ENCODE peak calls at places on chromosomes 7 and 10, in nine cellular contexts. W, G, Q, E, U, I, K, Z and P are unnamed samples.

GRCh38 chr10:132706701-132707100 is 79.2 kb downstream of the NKX6-2 start:
- DNase-seq in I (no peak), Z (no peak), U (peak), G (no peak), Q (no peak), W (peak), E (no peak), K (no peak), P (no peak)

GRCh38 chr10:120944586-120945125 is 93.5 kb downstream of the WDR11 start:
- DNase-seq in I (no peak), K (no peak), G (no peak), Z (no peak), U (no peak), Q (no peak), W (no peak), E (no peak), P (no peak)

GRCh38 chr7:129208667-129209066 is 16.2 kb upstream of the AHCYL2 start:
- DNase-seq in Q (no peak), K (no peak), Z (no peak), U (no peak), G (no peak), W (no peak), E (no peak), I (no peak), P (no peak)

GRCh38 chr10:132526676-132527075 is 10.9 kb upstream of the INPP5A start:
- DNase-seq in Q (no peak), E (peak), G (no peak), W (peak), U (peak), I (no peak), Z (peak), K (no peak), P (peak)

GRCh38 chr7:130180571-130180971 is 24.6 kb downstream of the TMEM209 start:
- DNase-seq in Z (no peak), K (peak), G (no peak), W (no peak), Q (no peak), U (no peak), I (no peak), E (no peak), P (no peak)

GRCh38 chr10:21340341-21340740 is 185.1 kb downstream of the SKIDA1 start:
- DNase-seq in Q (no peak), E (no peak), I (no peak), G (no peak), W (no peak), U (no peak), Z (no peak), K (no peak), P (peak)

GRCh38 chr7:23349484-23350157 is 50.5 kb downstream of the MALSU1 start:
- DNase-seq in E (peak), W (no peak), Q (peak), G (no peak), U (no peak), K (peak), Z (no peak), I (no peak), P (peak)

GRCh38 chr7:43756368-43757072 is 2.0 kb upstream of the BLVRA start:
- DNase-seq in K (peak), U (no peak), Z (peak), I (no peak), Q (peak), G (no peak), W (no peak), E (peak), P (peak)

GRCh38 chr10:126658928-126659327 is 11.6 kb downstream of the C10orf90 start:
- DNase-seq in W (no peak), Z (no peak), U (no peak), E (no peak), K (no peak), Q (no peak), I (no peak), G (no peak), P (no peak)
- H3K4me3 ChIP-seq in W (no peak), Z (no peak), U (no peak), E (no peak), K (no peak), Q (no peak), I (no peak), G (no peak), P (no peak)

DNA sequence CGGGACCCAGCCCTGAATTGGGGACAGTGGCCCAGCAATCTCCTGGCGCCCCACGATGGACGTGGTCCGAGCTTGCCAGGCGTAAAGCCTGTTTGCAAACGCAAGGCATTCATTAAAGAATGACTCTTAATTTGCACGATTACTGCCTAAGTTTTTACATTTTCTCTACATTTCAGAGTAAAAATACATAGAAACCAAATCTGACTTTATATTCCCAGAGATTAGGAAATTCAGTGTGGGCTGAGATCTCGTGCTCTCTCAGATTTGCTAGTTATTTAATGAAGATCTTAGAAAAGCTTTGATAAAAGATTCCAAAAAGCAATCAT is 337 bp upstream of the CCDC3 start:
- DNase-seq in K (no peak), I (no peak), U (no peak), G (no peak), W (no peak), E (no peak), Z (no peak), Q (no peak), P (no peak)
- H3K4me3 ChIP-seq in K (peak), I (no peak), U (peak), G (peak), W (peak), E (peak), Z (peak), Q (no peak), P (no peak)

DNA sequence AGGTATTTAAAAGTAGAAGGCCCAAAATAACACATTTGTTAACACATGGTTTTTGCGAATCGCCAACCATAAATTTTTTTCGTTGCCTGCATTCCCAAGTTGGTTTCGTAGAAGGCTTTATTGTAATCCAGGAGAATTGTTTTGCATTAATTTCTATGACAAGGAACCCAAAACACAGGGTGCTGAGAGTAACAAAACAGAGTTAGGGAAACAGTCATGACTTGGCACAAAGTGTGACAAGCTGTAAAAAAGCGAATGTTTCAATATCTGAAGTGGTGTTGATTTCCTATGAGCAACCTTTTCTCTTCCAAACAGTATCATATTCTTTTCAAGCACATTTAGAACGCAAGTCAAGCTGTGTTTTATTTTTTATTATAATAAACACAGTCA is 63.6 kb downstream of the C10orf67 start:
- DNase-seq in K (no peak), W (no peak), Z (no peak), G (no peak), I (no peak), Q (no peak), U (no peak), E (no peak), P (no peak)
- H3K4me3 ChIP-seq in K (no peak), W (no peak), Z (no peak), G (no peak), I (no peak), Q (no peak), U (no peak), E (no peak), P (no peak)

GRCh38 chr10:48522011-48522765 is 82.7 kb downstream of the ARHGAP22 start:
- DNase-seq in Z (no peak), E (no peak), W (no peak), Q (peak), U (peak), G (no peak), I (no peak), K (no peak), P (peak)

GRCh38 chr10:48525956-48526355 is 78.9 kb downstream of the ARHGAP22 start:
- DNase-seq in E (no peak), U (no peak), K (no peak), Q (no peak), W (no peak), G (no peak), Z (no peak), I (no peak), P (no peak)

GRCh38 chr10:48525113-48525512 is 79.8 kb downstream of the ARHGAP22 start:
- DNase-seq in E (no peak), Q (no peak), U (no peak), Z (no peak), I (no peak), G (no peak), K (no peak), W (no peak), P (no peak)

GRCh38 chr10:48523820-48524758 is 80.8 kb downstream of the ARHGAP22 start:
- DNase-seq in Q (no peak), G (no peak), I (peak), U (peak), Z (no peak), K (no peak), E (peak), W (no peak), P (peak)

DNA sequence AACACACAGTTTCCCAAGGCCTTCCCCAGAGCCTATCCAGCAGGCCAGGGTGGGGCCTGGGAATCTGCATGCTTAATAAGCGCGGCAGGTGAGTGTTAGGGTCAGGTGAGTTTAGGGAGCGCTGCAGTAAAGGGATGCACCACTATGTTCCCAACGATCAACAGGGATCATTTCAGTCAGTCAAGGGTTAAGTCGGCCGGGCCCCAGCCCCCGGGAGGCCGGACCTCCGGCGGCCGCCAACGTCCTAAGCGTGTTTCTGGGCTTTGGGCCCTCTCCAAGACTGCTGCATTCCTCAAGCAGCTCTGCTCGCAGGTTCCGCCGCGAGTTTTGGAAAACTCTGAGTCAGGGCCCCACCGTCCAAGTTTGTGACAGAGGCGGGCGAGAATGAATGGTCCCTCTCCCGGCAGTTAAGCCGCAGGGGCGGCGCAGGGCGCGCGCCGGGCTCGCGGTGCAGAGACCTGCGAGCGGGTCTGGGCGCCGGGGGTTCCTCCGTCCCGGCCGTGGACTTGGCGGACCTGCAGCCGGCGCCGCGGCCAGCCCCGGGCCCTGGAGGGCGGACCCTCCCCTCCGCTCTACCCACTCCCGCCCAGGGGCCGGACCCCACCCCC is 81.6 kb downstream of the ARHGAP22 start:
- DNase-seq in I (peak), Q (peak), U (peak), W (peak), K (peak), G (peak), E (peak), Z (peak), P (peak)
- H3K4me3 ChIP-seq in I (peak), Q (peak), U (peak), W (peak), K (peak), G (peak), E (peak), Z (peak), P (peak)

DNA sequence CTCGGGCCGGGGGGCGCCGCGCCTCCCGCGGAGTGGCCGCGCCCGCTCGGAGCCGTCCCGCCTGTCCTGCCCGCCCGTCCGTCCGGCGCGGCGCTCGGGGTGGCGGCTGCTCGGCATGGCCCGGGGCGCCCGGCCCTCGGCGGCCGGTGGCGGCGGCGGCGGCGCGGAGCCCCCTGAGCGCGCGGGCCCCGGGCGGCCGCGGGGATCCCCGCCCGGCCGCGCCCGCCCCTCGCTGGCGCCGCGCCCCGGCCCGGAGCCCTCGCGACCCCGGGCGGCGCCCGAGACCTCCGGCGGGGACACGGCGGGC is 373 bp downstream of the SDK1 start:
- DNase-seq in Q (no peak), Z (no peak), U (no peak), G (no peak), K (no peak), I (no peak), E (peak), W (no peak), P (no peak)
- H3K4me3 ChIP-seq in Q (peak), Z (peak), U (peak), G (peak), K (peak), I (no peak), E (peak), W (peak), P (no peak)

DNA sequence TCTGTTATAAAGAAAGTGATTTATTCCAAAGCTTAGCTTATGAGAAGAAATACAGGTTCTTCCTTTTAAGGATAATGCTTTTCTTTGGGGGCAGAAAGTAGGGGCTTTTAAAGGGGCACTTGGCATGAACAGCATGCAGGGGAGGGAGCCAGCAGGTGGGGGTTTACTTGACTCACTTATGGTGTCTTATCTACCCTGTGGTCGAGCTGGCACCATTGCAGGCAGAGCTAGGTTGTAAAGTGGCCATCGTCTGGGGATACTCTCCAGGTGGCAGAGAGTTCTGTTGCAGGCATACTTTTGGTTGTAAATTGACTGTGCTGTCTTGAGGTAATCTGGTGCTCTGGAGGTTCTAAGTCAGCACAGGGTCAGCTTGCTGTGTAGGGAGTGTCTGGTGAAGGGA is 26.3 kb upstream of the IFRD1 start:
- DNase-seq in I (no peak), Z (no peak), U (no peak), K (no peak), Q (no peak), G (no peak), E (no peak), W (no peak), P (no peak)
- H3K4me3 ChIP-seq in I (no peak), Z (no peak), U (no peak), K (no peak), Q (no peak), G (no peak), E (no peak), W (no peak), P (no peak)

GRCh38 chr7:118186491-118186890 is 2.5 kb downstream of the LSM8 start:
- DNase-seq in I (no peak), Z (no peak), K (no peak), U (no peak), Q (no peak), E (peak), G (no peak), W (no peak), P (no peak)
- H3K4me3 ChIP-seq in I (no peak), Z (no peak), K (no peak), U (no peak), Q (no peak), E (peak), G (no peak), W (no peak), P (no peak)

GRCh38 chr10:4830546-4830945 is 4.5 kb downstream of the AKR1E2 start:
- DNase-seq in Q (no peak), U (no peak), G (no peak), I (no peak), K (no peak), Z (no peak), E (no peak), W (no peak), P (no peak)

GRCh38 chr10:4829954-4830353 is 3.9 kb downstream of the AKR1E2 start:
- DNase-seq in I (no peak), W (no peak), U (no peak), E (no peak), Q (no peak), G (no peak), Z (no peak), K (no peak), P (no peak)

GRCh38 chr10:4825868-4826787 is at the start of gene AKR1E2:
- DNase-seq in W (peak), U (peak), K (peak), I (peak), E (peak), Q (peak), Z (peak), G (peak), P (peak)

GRCh38 chr10:4826788-4827324 is 849 bp downstream of the AKR1E2 start:
- DNase-seq in G (no peak), Q (no peak), E (no peak), Z (no peak), K (no peak), U (no peak), W (no peak), I (no peak), P (no peak)

DNA sequence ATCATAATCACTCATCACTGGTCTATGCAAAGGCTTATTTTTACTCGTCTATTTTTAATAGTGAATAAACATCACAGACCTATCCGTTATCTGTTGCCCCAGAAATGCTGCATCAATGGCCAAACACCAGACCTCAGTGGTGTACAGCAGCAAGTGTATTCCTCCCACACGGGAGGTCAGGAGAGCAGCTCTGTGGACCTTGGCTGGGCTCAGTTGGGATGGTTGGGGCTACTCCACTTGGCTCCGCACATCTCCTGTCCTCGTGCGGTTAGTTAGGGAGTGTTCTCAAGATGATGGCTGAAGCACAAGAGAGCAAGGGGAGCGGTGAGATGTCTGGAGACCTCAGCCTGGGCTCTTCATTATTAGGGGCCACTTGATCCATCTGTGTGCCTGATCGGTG is 2.0 kb downstream of the AKR1E2 start:
- DNase-seq in Q (no peak), W (no peak), G (no peak), I (no peak), U (no peak), E (no peak), Z (no peak), K (no peak), P (no peak)
- H3K4me3 ChIP-seq in Q (no peak), W (no peak), G (no peak), I (no peak), U (no peak), E (no peak), Z (no peak), K (no peak), P (no peak)